ENCODE peak calls at places on chromosomes 4 and X, in nine cellular contexts. A is upper lobe of left lung, Y is HCT116, W is ovary, B is left lung, J is mammary epithelial cell, N is sigmoid colon, P is hepatocyte, R is left ventricle myocardium inferior. D is an unnamed sample. For H3K4me1, the result is how much of the 10 kb centered on the place peaks cover.

GRCh38 chr4:139603576-139604387 is 47.8 kb upstream of the SETD7 start:
- DNase-seq in A (no peak), Y (peak), W (no peak), B (no peak), J (peak), N (no peak), P (peak), R (no peak), D (peak)

GRCh38 chr4:86013623-86014022 is 346.2 kb downstream of the MAPK10 start:
- DNase-seq in A (no peak), Y (no peak), W (no peak), B (no peak), J (no peak), N (no peak), P (no peak), R (no peak), D (no peak)

GRCh38 chrX:19577181-19577810 is 62.0 kb upstream of the MAP3K15 start:
- DNase-seq in A (no peak), Y (no peak), W (no peak), B (no peak), J (no peak), N (no peak), P (no peak), R (no peak), D (no peak)

GRCh38 chr4:163681208-163681821 is 186.8 kb downstream of the TMA16 start:
- DNase-seq in A (no peak), Y (peak), W (no peak), B (no peak), J (no peak), N (no peak), P (peak), R (no peak), D (peak)

GRCh38 chr4:17595471-17596005 is 18.5 kb downstream of the LAP3 start:
- DNase-seq in A (peak), Y (no peak), W (no peak), B (no peak), J (no peak), N (no peak), P (no peak), R (no peak), D (no peak)

GRCh38 chrX:133670394-133670793 is 255.1 kb upstream of the GPC4 start:
- DNase-seq in A (no peak), Y (peak), W (no peak), B (no peak), J (peak), N (no peak), P (peak), R (no peak), D (peak)

GRCh38 chr4:38621004-38621684 is 42.9 kb upstream of the KLF3 start:
- DNase-seq in A (peak), Y (peak), W (no peak), B (peak), J (peak), N (no peak), P (peak), R (no peak), D (peak)

GRCh38 chrX:105475801-105476200 is 255.3 kb upstream of the TEX13A start:
- DNase-seq in A (no peak), Y (no peak), W (no peak), B (no peak), J (peak), N (no peak), P (no peak), R (no peak), D (no peak)

GRCh38 chrX:37599735-37600134 is 28.3 kb downstream of the LANCL3 start:
- DNase-seq in A (peak), Y (no peak), W (no peak), B (no peak), J (peak), N (no peak), P (no peak), R (no peak), D (no peak)

GRCh38 chrX:36963852-36964251 is 44.3 kb upstream of the FAM47C start:
- DNase-seq in A (no peak), Y (no peak), W (no peak), B (no peak), J (no peak), N (no peak), P (no peak), R (no peak), D (no peak)

GRCh38 chr4:166174717-166175510 is 301.9 kb downstream of the TLL1 start:
- DNase-seq in A (no peak), Y (no peak), W (no peak), B (no peak), J (peak), N (no peak), P (no peak), R (no peak), D (no peak)

GRCh38 chr4:186651624-186652023 is 72.0 kb downstream of the FAT1 start:
- DNase-seq in A (no peak), Y (no peak), W (no peak), B (no peak), J (no peak), N (peak), P (peak), R (peak), D (no peak)

GRCh38 chrX:69961365-69962072 is 88.2 kb downstream of the AWAT2 start:
- DNase-seq in A (no peak), Y (no peak), W (no peak), B (no peak), J (peak), N (no peak), P (no peak), R (no peak), D (no peak)

GRCh38 chr4:138003248-138003647 is 238.9 kb downstream of the SLC7A11 start:
- DNase-seq in A (no peak), Y (no peak), W (no peak), B (no peak), J (no peak), N (no peak), P (no peak), R (no peak), D (no peak)

GRCh38 chrX:150212672-150213480 is 150.2 kb upstream of the MAMLD1 start:
- DNase-seq in A (peak), Y (no peak), W (no peak), B (no peak), J (no peak), N (no peak), P (peak), R (peak), D (no peak)

GRCh38 chr4:5753766-5754528 is 42.9 kb downstream of the EVC start:
- DNase-seq in A (no peak), Y (peak), W (no peak), B (no peak), J (peak), N (no peak), P (peak), R (no peak), D (no peak)

GRCh38 chr4:16461362-16461761 is 235.1 kb upstream of the TAPT1 start:
- DNase-seq in A (no peak), Y (no peak), W (no peak), B (no peak), J (peak), N (no peak), P (no peak), R (no peak), D (no peak)

GRCh38 chr4:38531126-38531737 is 132.8 kb upstream of the KLF3 start:
- DNase-seq in A (no peak), Y (no peak), W (no peak), B (no peak), J (no peak), N (no peak), P (peak), R (no peak), D (no peak)

GRCh38 chrX:11470231-11470630 is 177.0 kb downstream of the AMELX start:
- DNase-seq in A (peak), Y (no peak), W (no peak), B (no peak), J (peak), N (no peak), P (no peak), R (no peak), D (no peak)

GRCh38 chr4:78569291-78569821 is 17.8 kb downstream of the ANXA3 start:
- DNase-seq in A (no peak), Y (peak), W (no peak), B (no peak), J (peak), N (no peak), P (peak), R (no peak), D (peak)
- H3K4me1 ChIP-seq in A (under half), Y (half or more), W (under half), B (under half), J (half or more), N (under half), P (under half), R (half or more), D (under half)

GRCh38 chrX:17563515-17563914 is 173.8 kb upstream of the SCML1 start:
- DNase-seq in A (no peak), Y (no peak), W (no peak), B (no peak), J (peak), N (no peak), P (no peak), R (no peak), D (no peak)

GRCh38 chrX:17560385-17560784 is 176.9 kb upstream of the SCML1 start:
- DNase-seq in A (no peak), Y (no peak), W (no peak), B (no peak), J (peak), N (no peak), P (no peak), R (no peak), D (no peak)

GRCh38 chrX:17563076-17563475 is 174.2 kb upstream of the SCML1 start:
- DNase-seq in A (no peak), Y (no peak), W (no peak), B (no peak), J (no peak), N (no peak), P (no peak), R (no peak), D (no peak)

GRCh38 chrX:17564689-17565409 is 172.4 kb upstream of the SCML1 start:
- DNase-seq in A (peak), Y (no peak), W (no peak), B (no peak), J (peak), N (peak), P (no peak), R (no peak), D (no peak)

DNA sequence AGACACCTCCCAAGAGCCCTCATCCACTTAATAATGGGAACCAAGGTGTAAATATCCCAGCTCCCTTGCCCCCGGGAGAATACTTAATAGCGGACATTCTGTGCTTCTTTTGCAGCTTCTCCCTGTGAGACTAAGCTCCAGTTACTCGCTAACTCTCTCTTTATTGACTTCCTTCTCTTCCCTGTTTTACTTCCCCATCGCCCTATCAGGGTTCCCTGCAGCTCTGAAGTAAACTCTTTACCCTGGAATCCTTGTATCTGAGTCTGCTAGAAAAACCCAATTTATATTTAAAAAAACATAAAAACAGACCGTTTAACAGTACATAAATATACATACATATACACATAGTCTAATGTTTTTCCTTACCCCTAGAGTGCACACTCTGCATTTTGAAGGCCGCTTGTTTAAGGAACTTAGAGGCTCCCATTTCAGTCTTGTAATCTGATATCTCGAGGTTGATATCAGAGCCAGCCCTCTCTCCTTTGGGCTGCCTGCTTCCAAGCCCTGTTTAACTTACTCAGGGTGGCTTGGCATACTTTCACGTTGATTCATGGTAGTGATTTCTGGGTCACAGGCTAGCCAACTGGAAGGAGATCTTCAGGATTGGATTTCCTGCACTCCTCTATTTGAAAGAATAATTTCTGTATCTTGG is 177.4 kb upstream of the SCML1 start:
- DNase-seq in A (peak), Y (peak), W (no peak), B (no peak), J (peak), N (no peak), P (peak), R (no peak), D (no peak)
- H3K4me1 ChIP-seq in A (under half), Y (under half), W (under half), B (under half), J (under half), N (under half), P (under half), R (under half), D (under half)

GRCh38 chr4:24202579-24202978 is 312.7 kb upstream of the PPARGC1A start:
- DNase-seq in A (no peak), Y (no peak), W (no peak), B (no peak), J (no peak), N (no peak), P (no peak), R (no peak), D (no peak)

GRCh38 chr4:24195976-24196736 is 306.3 kb upstream of the PPARGC1A start:
- DNase-seq in A (no peak), Y (no peak), W (no peak), B (no peak), J (no peak), N (no peak), P (peak), R (no peak), D (peak)

GRCh38 chr4:24197891-24198290 is 308.0 kb upstream of the PPARGC1A start:
- DNase-seq in A (no peak), Y (no peak), W (no peak), B (no peak), J (no peak), N (no peak), P (no peak), R (no peak), D (no peak)

GRCh38 chr4:24192018-24192641 is 302.3 kb upstream of the PPARGC1A start:
- DNase-seq in A (no peak), Y (no peak), W (no peak), B (no peak), J (no peak), N (no peak), P (no peak), R (no peak), D (no peak)

DNA sequence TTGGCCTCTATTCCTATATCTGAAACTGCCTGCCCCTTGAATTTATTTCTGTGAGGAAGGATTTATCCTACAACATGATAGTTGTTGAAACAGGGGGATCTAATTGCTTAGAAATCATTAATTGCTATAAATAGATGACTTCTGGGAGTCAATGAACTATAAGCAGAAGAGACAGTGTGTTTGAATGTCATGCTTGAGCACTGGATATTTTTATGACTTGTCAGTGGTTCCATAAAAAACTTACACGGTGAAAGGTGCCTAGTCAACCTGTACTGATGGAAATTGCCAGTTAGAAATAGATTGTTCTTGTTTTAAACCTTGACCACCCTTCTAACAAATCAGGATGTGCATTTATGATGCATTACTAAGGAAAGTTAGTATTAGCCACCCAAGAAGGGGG is 306.9 kb upstream of the PPARGC1A start:
- DNase-seq in A (no peak), Y (no peak), W (no peak), B (no peak), J (no peak), N (no peak), P (no peak), R (no peak), D (no peak)
- H3K4me1 ChIP-seq in A (under half), Y (under half), W (under half), B (under half), J (under half), N (under half), P (under half), R (under half), D (under half)

DNA sequence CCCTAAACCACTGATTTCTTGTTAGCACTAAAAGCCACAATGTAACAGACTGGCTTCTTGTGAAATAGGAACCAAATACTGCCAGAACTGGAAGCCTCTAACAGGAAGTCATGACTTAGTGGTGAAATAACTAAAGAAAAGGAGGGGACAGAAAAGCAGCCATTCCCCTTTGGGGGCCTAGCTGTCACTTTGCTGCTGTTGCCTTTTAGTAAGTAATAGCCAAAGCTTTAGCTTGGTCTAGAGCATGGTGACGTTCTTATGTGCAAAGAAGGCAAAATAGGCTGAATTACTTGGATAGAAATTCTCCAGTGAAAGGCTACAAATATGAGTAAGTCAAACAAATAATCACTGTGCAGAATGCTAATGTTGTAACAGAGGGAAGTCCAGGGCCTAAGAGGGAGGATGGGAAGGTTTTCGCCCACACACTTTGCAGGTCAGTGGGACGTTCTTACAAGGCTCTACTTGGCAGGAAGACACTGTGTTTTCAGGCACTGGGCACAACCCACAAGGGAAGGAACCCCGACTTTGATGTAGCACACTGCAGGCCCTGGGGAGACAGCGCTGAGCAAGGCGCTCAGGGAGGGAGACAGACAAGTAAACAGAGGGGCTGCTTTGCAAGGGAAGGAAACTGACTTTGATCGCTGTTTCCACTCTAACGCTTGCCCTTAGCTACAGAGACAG is 16.6 kb downstream of the GAB3 start:
- DNase-seq in A (peak), Y (no peak), W (peak), B (peak), J (peak), N (no peak), P (no peak), R (no peak), D (peak)
- H3K4me1 ChIP-seq in A (half or more), Y (under half), W (under half), B (under half), J (under half), N (half or more), P (under half), R (half or more), D (under half)

GRCh38 chr4:2256156-2256731 is 5.7 kb downstream of the MXD4 start:
- DNase-seq in A (peak), Y (no peak), W (peak), B (no peak), J (no peak), N (peak), P (no peak), R (peak), D (no peak)

GRCh38 chr4:2254665-2255500 is 7.0 kb downstream of the MXD4 start:
- DNase-seq in A (peak), Y (no peak), W (no peak), B (peak), J (no peak), N (peak), P (peak), R (no peak), D (no peak)

GRCh38 chr4:2257361-2258001 is 4.4 kb downstream of the MXD4 start:
- DNase-seq in A (peak), Y (no peak), W (peak), B (peak), J (no peak), N (peak), P (no peak), R (peak), D (no peak)

GRCh38 chr4:2256781-2257191 is 5.1 kb downstream of the MXD4 start:
- DNase-seq in A (peak), Y (no peak), W (peak), B (peak), J (no peak), N (peak), P (no peak), R (peak), D (no peak)

DNA sequence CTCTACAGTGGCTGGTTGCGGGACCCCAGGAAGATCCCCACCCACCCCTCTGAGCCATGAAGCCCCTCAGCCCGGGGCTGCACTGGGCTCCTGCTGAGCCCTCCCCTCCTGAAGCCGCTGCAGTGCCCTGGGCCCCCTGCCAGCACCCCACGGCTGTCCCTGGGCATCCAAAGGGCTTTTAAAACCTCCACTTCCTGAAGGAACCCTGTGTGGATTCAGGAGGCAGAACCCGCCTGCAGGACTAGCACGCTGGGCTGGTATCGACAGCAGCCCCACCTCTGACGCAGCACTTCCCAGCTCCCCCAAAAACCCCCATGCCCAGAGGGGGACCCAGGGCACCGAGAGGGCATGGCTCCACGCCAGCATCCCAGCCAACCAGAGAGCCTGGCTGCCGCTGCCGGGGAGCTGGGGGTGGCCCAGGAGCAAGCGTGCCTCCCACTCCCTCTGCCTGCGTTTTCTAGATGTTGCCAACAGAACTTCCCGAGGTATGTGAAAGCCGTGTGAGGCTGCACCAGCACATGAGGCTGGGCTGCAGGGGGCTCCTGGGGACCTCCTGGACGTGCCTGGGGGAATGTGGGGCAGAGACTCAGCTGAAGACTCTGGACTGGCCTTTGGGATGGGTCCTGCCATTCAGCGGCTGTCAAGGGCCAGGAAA is 6.3 kb downstream of the MXD4 start:
- DNase-seq in A (peak), Y (no peak), W (peak), B (peak), J (no peak), N (peak), P (peak), R (peak), D (no peak)
- H3K4me1 ChIP-seq in A (half or more), Y (under half), W (under half), B (under half), J (under half), N (half or more), P (under half), R (half or more), D (under half)

GRCh38 chr4:2805712-2806391 is 13.0 kb downstream of the SH3BP2 start:
- DNase-seq in A (peak), Y (no peak), W (no peak), B (peak), J (no peak), N (no peak), P (no peak), R (peak), D (peak)

GRCh38 chr4:2808001-2808400 is 15.1 kb downstream of the SH3BP2 start:
- DNase-seq in A (no peak), Y (no peak), W (no peak), B (no peak), J (no peak), N (no peak), P (no peak), R (no peak), D (no peak)

GRCh38 chr4:2809610-2810180 is 16.8 kb downstream of the SH3BP2 start:
- DNase-seq in A (no peak), Y (no peak), W (no peak), B (no peak), J (no peak), N (no peak), P (no peak), R (no peak), D (no peak)

GRCh38 chr4:2806392-2807355 is 13.8 kb downstream of the SH3BP2 start:
- DNase-seq in A (peak), Y (no peak), W (peak), B (peak), J (no peak), N (peak), P (no peak), R (peak), D (peak)

DNA sequence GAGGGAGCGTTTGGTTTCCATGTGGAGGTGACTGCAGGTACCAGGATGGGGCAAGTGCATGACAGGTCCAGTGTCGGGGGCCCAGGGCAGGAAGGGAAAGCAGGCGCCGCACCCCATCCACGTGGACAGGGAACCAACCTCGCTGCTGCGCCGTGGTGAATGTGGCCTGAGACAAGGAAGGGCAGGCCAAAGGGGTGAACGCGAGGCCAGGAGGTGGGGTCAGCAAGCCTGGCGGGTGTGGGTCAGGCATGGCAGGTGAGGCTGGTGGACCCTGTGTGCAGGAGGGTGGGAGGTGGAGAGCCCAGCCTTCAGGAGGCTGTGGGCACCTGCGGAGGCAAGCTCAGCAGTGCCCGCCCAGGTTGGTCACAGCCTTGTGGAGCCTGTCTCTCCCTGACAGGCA is 14.7 kb downstream of the SH3BP2 start:
- DNase-seq in A (no peak), Y (no peak), W (no peak), B (no peak), J (no peak), N (no peak), P (no peak), R (no peak), D (no peak)
- H3K4me1 ChIP-seq in A (half or more), Y (under half), W (under half), B (half or more), J (under half), N (under half), P (under half), R (half or more), D (under half)